ENCODE peak calls at places on chromosomes 11 and 22, in six cellular contexts. L is stimulated activated CD4-positive, alpha-beta T cell treated with anti-CD3 and anti-CD28 coated beads, TNF-alpha, amount 100 ng/mL, for 48 hours; I is OCI-LY7; V is hippocampal formation; C is amygdala; G is LoVo. J is an unnamed sample.

GRCh38 chr11:20355221-20356219 is 8.0 kb upstream of the HTATIP2 start:
- DNase-seq in G (peak; percentile 38), I (peak; percentile 35), V (no peak), L (no peak), C (peak; percentile 22), J (no peak)

GRCh38 chr11:38005597-38005996 is 1407.6 kb upstream of the RAG2 start:
- DNase-seq in C (no peak), G (no peak), I (no peak), L (no peak), V (no peak), J (no peak)

GRCh38 chr22:45683248-45683647 is 11.6 kb downstream of the ATXN10 start:
- DNase-seq in L (no peak), I (no peak), G (no peak), C (no peak), V (no peak), J (no peak)

GRCh38 chr22:42180349-42180842 is 49.8 kb upstream of the CYP2D6 start:
- DNase-seq in I (no peak), V (peak; percentile 2), C (no peak), L (peak; percentile 21), G (no peak), J (no peak)

GRCh38 chr22:38314140-38314991 is 2.9 kb downstream of the CSNK1E start:
- DNase-seq in C (no peak), I (peak; percentile 76), G (no peak), V (no peak), L (no peak), J (no peak)

GRCh38 chr11:76371170-76371569 is 9.8 kb downstream of the THAP12 start:
- DNase-seq in L (no peak), I (no peak), V (no peak), G (no peak), C (no peak), J (peak; percentile 37)

GRCh38 chr11:117634756-117635593 is 162.0 kb downstream of the DSCAML1 start:
- DNase-seq in L (no peak), C (no peak), G (no peak), V (no peak), I (no peak), J (no peak)

GRCh38 chr11:68749061-68749491 is 2.2 kb downstream of the TESMIN start:
- DNase-seq in C (no peak), I (no peak), L (no peak), V (no peak), G (no peak), J (no peak)

GRCh38 chr22:36510966-36511881 is 4.4 kb upstream of the FOXRED2 start:
- DNase-seq in I (peak; percentile 59), V (no peak), C (no peak), G (peak; percentile 36), L (no peak), J (no peak)

GRCh38 chr11:72792437-72793021 is 1.3 kb downstream of the STARD10 start:
- DNase-seq in G (no peak), V (no peak), L (no peak), I (no peak), C (no peak), J (no peak)